ENCODE peak calls at places on chromosomes 5 and 9, in nine cellular contexts. One of them, this sample, is unnamed.
A peak's percentile ranks its signal among the peaks of the same experiment; 100 is the strongest.

GRCh38 chr9:19410594-19410993 is 1.8 kb downstream of the ACER2 start:
- DNase-seq in fibroblast of mammary gland: peak; percentile 11
- DNase-seq in endothelial cell of umbilical vein: no peak
- DNase-seq in breast epithelium: no peak
- DNase-seq in HCT116: no peak
- DNase-seq in Calu3: no peak
- DNase-seq in stomach: no peak
- DNase-seq in heart left ventricle: no peak
- DNase-seq in astrocyte of the spinal cord: no peak
- DNase-seq in this sample: no peak

GRCh38 chr5:2460098-2460497 is 291.4 kb downstream of the IRX2 start:
- DNase-seq in fibroblast of mammary gland: no peak
- DNase-seq in endothelial cell of umbilical vein: no peak
- DNase-seq in breast epithelium: no peak
- DNase-seq in HCT116: no peak
- DNase-seq in Calu3: no peak
- DNase-seq in stomach: no peak
- DNase-seq in heart left ventricle: no peak
- DNase-seq in astrocyte of the spinal cord: no peak
- DNase-seq in this sample: no peak

GRCh38 chr5:124274949-124275348 is 471.5 kb downstream of the ZNF608 start:
- DNase-seq in fibroblast of mammary gland: peak; percentile 62
- DNase-seq in endothelial cell of umbilical vein: no peak
- DNase-seq in breast epithelium: no peak
- DNase-seq in HCT116: no peak
- DNase-seq in Calu3: no peak
- DNase-seq in stomach: no peak
- DNase-seq in heart left ventricle: no peak
- DNase-seq in astrocyte of the spinal cord: no peak
- DNase-seq in this sample: no peak

GRCh38 chr9:113675475-113675941 is 200.6 kb upstream of the ZNF618 start:
- DNase-seq in fibroblast of mammary gland: peak; percentile 100
- DNase-seq in endothelial cell of umbilical vein: peak; percentile 99
- DNase-seq in breast epithelium: peak; percentile 31
- DNase-seq in HCT116: no peak
- DNase-seq in Calu3: no peak
- DNase-seq in stomach: peak; percentile 28
- DNase-seq in heart left ventricle: peak; percentile 71
- DNase-seq in astrocyte of the spinal cord: peak; percentile 96
- DNase-seq in this sample: peak; percentile 89

GRCh38 chr9:100352201-100352726 is 478 bp downstream of the TEX10 start:
- DNase-seq in fibroblast of mammary gland: peak; percentile 18
- DNase-seq in endothelial cell of umbilical vein: peak; percentile 35
- DNase-seq in breast epithelium: peak; percentile 23
- DNase-seq in HCT116: no peak
- DNase-seq in Calu3: peak; percentile 11
- DNase-seq in stomach: peak; percentile 25
- DNase-seq in heart left ventricle: peak; percentile 22
- DNase-seq in astrocyte of the spinal cord: peak; percentile 18
- DNase-seq in this sample: no peak

GRCh38 chr5:83472508-83473343 is 1.2 kb downstream of the VCAN start:
- DNase-seq in fibroblast of mammary gland: peak; percentile 67
- DNase-seq in endothelial cell of umbilical vein: no peak
- DNase-seq in breast epithelium: peak; percentile 21
- DNase-seq in HCT116: no peak
- DNase-seq in Calu3: peak; percentile 50
- DNase-seq in stomach: no peak
- DNase-seq in heart left ventricle: peak; percentile 43
- DNase-seq in astrocyte of the spinal cord: peak; percentile 22
- DNase-seq in this sample: no peak

GRCh38 chr5:28766565-28767158 is 1728.3 kb upstream of the CDH9 start:
- DNase-seq in fibroblast of mammary gland: peak; percentile 36
- DNase-seq in endothelial cell of umbilical vein: peak; percentile 6
- DNase-seq in breast epithelium: no peak
- DNase-seq in HCT116: peak; percentile 16
- DNase-seq in Calu3: peak; percentile 33
- DNase-seq in stomach: no peak
- DNase-seq in heart left ventricle: no peak
- DNase-seq in astrocyte of the spinal cord: peak; percentile 73
- DNase-seq in this sample: peak; percentile 1

GRCh38 chr5:126508251-126508961 is 85.2 kb downstream of the GRAMD2B start:
- DNase-seq in fibroblast of mammary gland: no peak
- DNase-seq in endothelial cell of umbilical vein: no peak
- DNase-seq in breast epithelium: no peak
- DNase-seq in HCT116: no peak
- DNase-seq in Calu3: no peak
- DNase-seq in stomach: no peak
- DNase-seq in heart left ventricle: no peak
- DNase-seq in astrocyte of the spinal cord: no peak
- DNase-seq in this sample: no peak

GRCh38 chr9:127446720-127447415 is 4.3 kb downstream of the RPL12 start:
- DNase-seq in fibroblast of mammary gland: no peak
- DNase-seq in endothelial cell of umbilical vein: no peak
- DNase-seq in breast epithelium: no peak
- DNase-seq in HCT116: no peak
- DNase-seq in Calu3: no peak
- DNase-seq in stomach: no peak
- DNase-seq in heart left ventricle: no peak
- DNase-seq in astrocyte of the spinal cord: no peak
- DNase-seq in this sample: no peak

GRCh38 chr5:56269216-56269927 is 36.2 kb upstream of the ANKRD55 start:
- DNase-seq in fibroblast of mammary gland: peak; percentile 74
- DNase-seq in endothelial cell of umbilical vein: peak; percentile 72
- DNase-seq in breast epithelium: no peak
- DNase-seq in HCT116: peak; percentile 12
- DNase-seq in Calu3: peak; percentile 26
- DNase-seq in stomach: no peak
- DNase-seq in heart left ventricle: no peak
- DNase-seq in astrocyte of the spinal cord: peak; percentile 61
- DNase-seq in this sample: no peak

GRCh38 chr9:120289990-120290925 is 289.7 kb downstream of the CDK5RAP2 start:
- DNase-seq in fibroblast of mammary gland: peak; percentile 54
- DNase-seq in endothelial cell of umbilical vein: no peak
- DNase-seq in breast epithelium: no peak
- DNase-seq in HCT116: no peak
- DNase-seq in Calu3: no peak
- DNase-seq in stomach: no peak
- DNase-seq in heart left ventricle: no peak
- DNase-seq in astrocyte of the spinal cord: no peak
- DNase-seq in this sample: no peak

GRCh38 chr5:95261369-95262175 is 23.3 kb downstream of the MCTP1 start:
- DNase-seq in fibroblast of mammary gland: peak; percentile 59
- DNase-seq in endothelial cell of umbilical vein: peak; percentile 72
- DNase-seq in breast epithelium: no peak
- DNase-seq in HCT116: no peak
- DNase-seq in Calu3: peak; percentile 25
- DNase-seq in stomach: no peak
- DNase-seq in heart left ventricle: no peak
- DNase-seq in astrocyte of the spinal cord: peak; percentile 42
- DNase-seq in this sample: peak; percentile 21

GRCh38 chr5:95641803-95642220 is 4.8 kb upstream of the RFESD start:
- DNase-seq in fibroblast of mammary gland: peak; percentile 85
- DNase-seq in endothelial cell of umbilical vein: no peak
- DNase-seq in breast epithelium: peak; percentile 52
- DNase-seq in HCT116: no peak
- DNase-seq in Calu3: no peak
- DNase-seq in stomach: peak; percentile 85
- DNase-seq in heart left ventricle: no peak
- DNase-seq in astrocyte of the spinal cord: no peak
- DNase-seq in this sample: no peak

GRCh38 chr5:157556615-157557418 is 18.8 kb downstream of the ADAM19 start:
- DNase-seq in fibroblast of mammary gland: no peak
- DNase-seq in endothelial cell of umbilical vein: no peak
- DNase-seq in breast epithelium: no peak
- DNase-seq in HCT116: no peak
- DNase-seq in Calu3: no peak
- DNase-seq in stomach: no peak
- DNase-seq in heart left ventricle: no peak
- DNase-seq in astrocyte of the spinal cord: no peak
- DNase-seq in this sample: no peak

GRCh38 chr5:140351609-140352334 is 5.4 kb upstream of the HBEGF start:
- DNase-seq in fibroblast of mammary gland: peak; percentile 74
- DNase-seq in endothelial cell of umbilical vein: peak; percentile 79
- DNase-seq in breast epithelium: no peak
- DNase-seq in HCT116: peak; percentile 61
- DNase-seq in Calu3: peak; percentile 91
- DNase-seq in stomach: no peak
- DNase-seq in heart left ventricle: peak; percentile 61
- DNase-seq in astrocyte of the spinal cord: peak; percentile 75
- DNase-seq in this sample: no peak

GRCh38 chr5:108258001-108258400 is 123.9 kb downstream of the FBXL17 start:
- DNase-seq in fibroblast of mammary gland: no peak
- DNase-seq in endothelial cell of umbilical vein: no peak
- DNase-seq in breast epithelium: no peak
- DNase-seq in HCT116: no peak
- DNase-seq in Calu3: no peak
- DNase-seq in stomach: no peak
- DNase-seq in heart left ventricle: no peak
- DNase-seq in astrocyte of the spinal cord: no peak
- DNase-seq in this sample: no peak

GRCh38 chr9:27945386-27945785 is 372.1 kb upstream of the C9orf72 start:
- DNase-seq in fibroblast of mammary gland: peak; percentile 0
- DNase-seq in endothelial cell of umbilical vein: no peak
- DNase-seq in breast epithelium: no peak
- DNase-seq in HCT116: no peak
- DNase-seq in Calu3: no peak
- DNase-seq in stomach: no peak
- DNase-seq in heart left ventricle: no peak
- DNase-seq in astrocyte of the spinal cord: peak; percentile 38
- DNase-seq in this sample: no peak

GRCh38 chr9:126459965-126460843 is 133.6 kb downstream of the MVB12B start:
- DNase-seq in fibroblast of mammary gland: no peak
- DNase-seq in endothelial cell of umbilical vein: no peak
- DNase-seq in breast epithelium: no peak
- DNase-seq in HCT116: no peak
- DNase-seq in Calu3: no peak
- DNase-seq in stomach: peak; percentile 10
- DNase-seq in heart left ventricle: no peak
- DNase-seq in astrocyte of the spinal cord: no peak
- DNase-seq in this sample: no peak

GRCh38 chr5:88555658-88556057 is 287.0 kb upstream of the TMEM161B start:
- DNase-seq in fibroblast of mammary gland: no peak
- DNase-seq in endothelial cell of umbilical vein: no peak
- DNase-seq in breast epithelium: no peak
- DNase-seq in HCT116: no peak
- DNase-seq in Calu3: no peak
- DNase-seq in stomach: no peak
- DNase-seq in heart left ventricle: no peak
- DNase-seq in astrocyte of the spinal cord: no peak
- DNase-seq in this sample: no peak

GRCh38 chr9:98418578-98419259 is 163.3 kb upstream of the TBC1D2 start:
- DNase-seq in fibroblast of mammary gland: no peak
- DNase-seq in endothelial cell of umbilical vein: no peak
- DNase-seq in breast epithelium: no peak
- DNase-seq in HCT116: no peak
- DNase-seq in Calu3: no peak
- DNase-seq in stomach: no peak
- DNase-seq in heart left ventricle: no peak
- DNase-seq in astrocyte of the spinal cord: no peak
- DNase-seq in this sample: no peak

GRCh38 chr5:167582263-167582662 is 709.2 kb upstream of the WWC1 start:
- DNase-seq in fibroblast of mammary gland: peak; percentile 39
- DNase-seq in endothelial cell of umbilical vein: no peak
- DNase-seq in breast epithelium: no peak
- DNase-seq in HCT116: no peak
- DNase-seq in Calu3: no peak
- DNase-seq in stomach: no peak
- DNase-seq in heart left ventricle: no peak
- DNase-seq in astrocyte of the spinal cord: peak; percentile 38
- DNase-seq in this sample: no peak
- TF ChIP-seq CTCF in fibroblast of mammary gland: peak; percentile 27
- TF ChIP-seq CTCF in endothelial cell of umbilical vein: no peak
- TF ChIP-seq CTCF in breast epithelium: no peak
- TF ChIP-seq CTCF in HCT116: no peak
- TF ChIP-seq CTCF in Calu3: no peak
- TF ChIP-seq CTCF in stomach: no peak
- TF ChIP-seq CTCF in heart left ventricle: no peak
- TF ChIP-seq CTCF in astrocyte of the spinal cord: peak; percentile 16
- TF ChIP-seq CTCF in this sample: peak; percentile 13

DNA sequence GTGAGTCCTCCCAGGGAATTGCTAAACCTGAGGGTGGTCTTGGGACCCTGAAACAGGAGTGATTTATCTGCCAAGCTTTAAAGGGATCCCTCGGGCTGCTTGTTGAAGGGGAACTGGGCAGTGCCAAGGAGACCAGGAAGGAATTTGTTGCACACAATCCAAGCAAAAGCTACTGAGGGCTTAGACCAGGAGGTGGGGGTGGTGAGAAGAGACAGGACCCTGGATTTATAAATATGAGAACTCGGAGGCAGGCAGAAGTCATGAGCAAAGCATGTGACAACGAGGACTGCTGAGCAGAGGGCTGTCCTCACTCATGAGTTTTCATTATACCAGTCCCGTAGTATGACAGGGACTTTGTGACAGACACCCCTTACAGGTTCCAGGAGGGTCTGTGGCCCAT is 237.3 kb downstream of the DRD1 start:
- DNase-seq in fibroblast of mammary gland: no peak
- DNase-seq in endothelial cell of umbilical vein: no peak
- DNase-seq in breast epithelium: no peak
- DNase-seq in HCT116: no peak
- DNase-seq in Calu3: no peak
- DNase-seq in stomach: no peak
- DNase-seq in heart left ventricle: no peak
- DNase-seq in astrocyte of the spinal cord: no peak
- DNase-seq in this sample: no peak
- TF ChIP-seq CTCF in fibroblast of mammary gland: no peak
- TF ChIP-seq CTCF in endothelial cell of umbilical vein: no peak
- TF ChIP-seq CTCF in breast epithelium: no peak
- TF ChIP-seq CTCF in HCT116: no peak
- TF ChIP-seq CTCF in Calu3: no peak
- TF ChIP-seq CTCF in stomach: no peak
- TF ChIP-seq CTCF in heart left ventricle: no peak
- TF ChIP-seq CTCF in astrocyte of the spinal cord: no peak
- TF ChIP-seq CTCF in this sample: no peak

DNA sequence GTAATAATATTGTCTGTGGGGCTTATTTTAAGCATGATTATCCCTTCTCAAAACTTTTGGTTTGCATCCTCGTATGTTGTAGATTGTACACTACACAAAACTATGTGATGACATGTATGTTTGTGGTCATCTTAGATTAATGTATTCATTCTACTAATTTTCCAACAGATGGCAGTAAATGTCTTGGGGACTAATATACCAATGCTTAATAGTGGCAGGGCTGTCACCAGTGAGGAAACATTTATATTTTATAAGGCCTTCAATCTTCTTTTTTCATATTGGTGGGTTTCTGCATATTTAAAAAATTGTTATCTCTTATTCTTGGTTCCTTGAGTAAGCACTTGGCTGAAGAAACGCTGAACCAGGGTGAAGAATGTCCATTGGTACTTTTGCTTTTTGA is 530.4 kb downstream of the RASEF start:
- DNase-seq in fibroblast of mammary gland: peak; percentile 4
- DNase-seq in endothelial cell of umbilical vein: no peak
- DNase-seq in breast epithelium: no peak
- DNase-seq in HCT116: no peak
- DNase-seq in Calu3: no peak
- DNase-seq in stomach: no peak
- DNase-seq in heart left ventricle: no peak
- DNase-seq in astrocyte of the spinal cord: no peak
- DNase-seq in this sample: no peak
- TF ChIP-seq CTCF in fibroblast of mammary gland: no peak
- TF ChIP-seq CTCF in endothelial cell of umbilical vein: no peak
- TF ChIP-seq CTCF in breast epithelium: no peak
- TF ChIP-seq CTCF in HCT116: no peak
- TF ChIP-seq CTCF in Calu3: peak; percentile 16
- TF ChIP-seq CTCF in stomach: no peak
- TF ChIP-seq CTCF in heart left ventricle: peak; percentile 53
- TF ChIP-seq CTCF in astrocyte of the spinal cord: peak; percentile 14
- TF ChIP-seq CTCF in this sample: no peak

GRCh38 chr5:149151717-149152116 is 10.4 kb downstream of the ABLIM3 start:
- DNase-seq in fibroblast of mammary gland: peak; percentile 56
- DNase-seq in endothelial cell of umbilical vein: peak; percentile 55
- DNase-seq in breast epithelium: no peak
- DNase-seq in HCT116: no peak
- DNase-seq in Calu3: no peak
- DNase-seq in stomach: no peak
- DNase-seq in heart left ventricle: no peak
- DNase-seq in astrocyte of the spinal cord: no peak
- DNase-seq in this sample: no peak
- TF ChIP-seq CTCF in fibroblast of mammary gland: peak; percentile 36
- TF ChIP-seq CTCF in endothelial cell of umbilical vein: peak; percentile 20
- TF ChIP-seq CTCF in breast epithelium: no peak
- TF ChIP-seq CTCF in HCT116: peak; percentile 45
- TF ChIP-seq CTCF in Calu3: peak; percentile 65
- TF ChIP-seq CTCF in stomach: no peak
- TF ChIP-seq CTCF in heart left ventricle: no peak
- TF ChIP-seq CTCF in astrocyte of the spinal cord: no peak
- TF ChIP-seq CTCF in this sample: peak; percentile 31

This sample was measured in AG09309.